ENCODE peak calls at places on chromosomes 6 and 20, in six cellular contexts. V is hepatocyte; Q is lung; A is body of pancreas; J is effector memory CD4-positive, alpha-beta T cell; H is A549. R is an unnamed sample. For H3K4me1, the result is how much of the 10 kb centered on the place peaks cover.

GRCh38 chr6:106444777-106445507 is 84.4 kb downstream of the CRYBG1 start:
- DNase-seq in H (peak), A (peak), J (no peak), V (peak), Q (no peak), R (peak)

GRCh38 chr20:13012886-13013285 is 4.1 kb downstream of the SPTLC3 start:
- DNase-seq in J (no peak), H (no peak), V (no peak), A (no peak), Q (no peak), R (no peak)

GRCh38 chr6:37426945-37427510 is 6.0 kb upstream of the CMTR1 start:
- DNase-seq in Q (no peak), A (no peak), V (peak), J (no peak), H (no peak), R (no peak)

GRCh38 chr6:129672883-129673631 is 36.9 kb downstream of the ARHGAP18 start:
- DNase-seq in H (no peak), J (no peak), A (no peak), V (no peak), Q (no peak), R (peak)

GRCh38 chr6:98844244-98845161 is 10.1 kb downstream of the POU3F2 start:
- DNase-seq in Q (no peak), J (no peak), V (no peak), H (no peak), A (no peak), R (no peak)

GRCh38 chr6:10412948-10413849 is 1.7 kb downstream of the TFAP2A start:
- DNase-seq in H (no peak), J (no peak), A (peak), Q (no peak), V (peak), R (no peak)

GRCh38 chr6:116173928-116174327 is 48.0 kb upstream of the COL10A1 start:
- DNase-seq in Q (no peak), A (no peak), V (no peak), J (no peak), H (no peak), R (no peak)

GRCh38 chr6:40343887-40344565 is 243.1 kb downstream of the LRFN2 start:
- DNase-seq in Q (no peak), J (no peak), V (no peak), A (no peak), H (no peak), R (no peak)

GRCh38 chr20:1524004-1524403 is 32.8 kb upstream of the SIRPB2 start:
- DNase-seq in A (no peak), J (no peak), H (no peak), V (no peak), Q (no peak), R (no peak)

GRCh38 chr6:108080010-108080780 is 5.7 kb upstream of the OSTM1 start:
- DNase-seq in V (no peak), H (no peak), A (no peak), J (no peak), Q (no peak), R (no peak)

GRCh38 chr6:5730586-5731263 is 276.0 kb downstream of the NRN1 start:
- DNase-seq in Q (no peak), A (no peak), J (no peak), V (no peak), H (no peak), R (no peak)

GRCh38 chr20:53227523-53227922 is 255.4 kb downstream of the TSHZ2 start:
- DNase-seq in V (no peak), J (no peak), H (no peak), A (no peak), Q (no peak), R (no peak)

GRCh38 chr20:42846784-42847490 is 342.8 kb downstream of the PTPRT start:
- DNase-seq in H (no peak), A (no peak), Q (no peak), V (no peak), J (no peak), R (no peak)

GRCh38 chr6:75208564-75209431 is 2.9 kb upstream of the COL12A1 start:
- DNase-seq in H (peak), A (peak), V (peak), Q (peak), J (peak), R (peak)

GRCh38 chr6:139433647-139434419 is 59.4 kb upstream of the CITED2 start:
- DNase-seq in V (peak), H (no peak), A (no peak), Q (no peak), J (no peak), R (no peak)

GRCh38 chr20:31666258-31667042 is 28.7 kb downstream of the COX4I2 start:
- DNase-seq in A (peak), Q (peak), V (no peak), J (peak), H (no peak), R (peak)

GRCh38 chr6:130513770-130514169 is 148.0 kb downstream of the TMEM200A start:
- DNase-seq in Q (no peak), J (peak), A (peak), V (no peak), H (no peak), R (no peak)

GRCh38 chr6:1593286-1593957 is 16.3 kb upstream of the FOXC1 start:
- DNase-seq in J (no peak), Q (no peak), A (no peak), V (no peak), H (no peak), R (no peak)

GRCh38 chr20:2104236-2104635 is 2.6 kb downstream of the STK35 start:
- DNase-seq in H (no peak), Q (no peak), V (no peak), J (no peak), A (no peak), R (no peak)

GRCh38 chr6:149636116-149636515 is 12.4 kb downstream of the KATNA1 start:
- DNase-seq in H (no peak), J (no peak), Q (no peak), A (no peak), V (no peak), R (no peak)

GRCh38 chr6:15268130-15268908 is 22.4 kb downstream of the JARID2 start:
- DNase-seq in A (no peak), Q (no peak), J (no peak), V (no peak), H (no peak), R (no peak)

GRCh38 chr20:63755933-63756647 is 16.5 kb downstream of the SLC2A4RG start:
- DNase-seq in V (peak), H (no peak), Q (no peak), J (no peak), A (no peak), R (no peak)

GRCh38 chr20:24584538-24585356 is 115.3 kb downstream of the SYNDIG1 start:
- DNase-seq in J (no peak), H (no peak), Q (no peak), V (no peak), A (no peak), R (no peak)

GRCh38 chr6:43657221-43657802 is 12.5 kb downstream of the RSPH9 start:
- DNase-seq in Q (no peak), A (no peak), J (no peak), V (no peak), H (no peak), R (no peak)

GRCh38 chr6:122648726-122649125 is 38.5 kb downstream of the PKIB start:
- DNase-seq in V (no peak), J (no peak), Q (no peak), H (no peak), A (no peak), R (no peak)

GRCh38 chr20:40938020-40938419 is 90.6 kb upstream of the TOP1 start:
- DNase-seq in H (no peak), V (no peak), A (no peak), J (no peak), Q (no peak), R (no peak)

GRCh38 chr6:109358204-109358603 is 24.1 kb downstream of the CD164 start:
- DNase-seq in A (no peak), J (no peak), H (no peak), V (no peak), Q (no peak), R (no peak)

GRCh38 chr6:82588020-82588419 is 224.4 kb downstream of the TPBG start:
- DNase-seq in J (no peak), H (no peak), A (no peak), V (no peak), Q (no peak), R (no peak)

GRCh38 chr6:10901751-10902150 is 14.9 kb downstream of the SYCP2L start:
- DNase-seq in H (no peak), V (no peak), Q (no peak), J (no peak), A (no peak), R (no peak)

GRCh38 chr20:36010745-36011326 is 42.4 kb downstream of the CNBD2 start:
- DNase-seq in Q (no peak), H (no peak), J (no peak), A (no peak), V (no peak), R (no peak)

GRCh38 chr6:134410531-134410930 is 92.6 kb upstream of the SGK1 start:
- DNase-seq in Q (no peak), A (no peak), V (no peak), J (no peak), H (no peak), R (no peak)

GRCh38 chr20:57432874-57433491 is 41.8 kb downstream of the RBM38 start:
- DNase-seq in J (peak), H (no peak), A (peak), V (no peak), Q (peak), R (peak)

GRCh38 chr20:57433658-57434389 is 42.6 kb downstream of the RBM38 start:
- DNase-seq in J (no peak), Q (no peak), A (no peak), V (no peak), H (no peak), R (no peak)

GRCh38 chr20:57435498-57436222 is 44.5 kb downstream of the RBM38 start:
- DNase-seq in V (no peak), A (peak), Q (peak), J (no peak), H (no peak), R (peak)

GRCh38 chr20:57435105-57435497 is 43.9 kb downstream of the RBM38 start:
- DNase-seq in Q (no peak), J (no peak), V (no peak), A (no peak), H (no peak), R (no peak)

DNA sequence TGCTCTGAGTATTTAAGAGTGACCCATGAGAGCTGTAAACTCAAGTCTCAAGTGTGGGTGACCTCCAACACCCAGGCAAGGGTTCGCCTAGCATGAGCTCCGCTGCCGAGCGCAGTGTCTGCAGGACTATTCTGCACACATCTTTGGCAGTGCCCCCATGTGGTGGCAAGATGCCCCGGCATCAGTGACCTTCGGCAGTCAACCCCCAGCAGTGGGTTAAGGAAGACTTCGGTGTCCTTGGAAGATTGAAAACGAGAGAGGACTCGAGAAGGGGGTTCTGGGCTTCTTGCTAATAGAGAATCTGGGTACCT is 43.1 kb downstream of the RBM38 start:
- DNase-seq in A (no peak), J (no peak), Q (no peak), H (no peak), V (no peak), R (peak)
- H3K4me1 ChIP-seq in A (under half), J (under half), Q (under half), H (under half), V (under half), R (half or more)

DNA sequence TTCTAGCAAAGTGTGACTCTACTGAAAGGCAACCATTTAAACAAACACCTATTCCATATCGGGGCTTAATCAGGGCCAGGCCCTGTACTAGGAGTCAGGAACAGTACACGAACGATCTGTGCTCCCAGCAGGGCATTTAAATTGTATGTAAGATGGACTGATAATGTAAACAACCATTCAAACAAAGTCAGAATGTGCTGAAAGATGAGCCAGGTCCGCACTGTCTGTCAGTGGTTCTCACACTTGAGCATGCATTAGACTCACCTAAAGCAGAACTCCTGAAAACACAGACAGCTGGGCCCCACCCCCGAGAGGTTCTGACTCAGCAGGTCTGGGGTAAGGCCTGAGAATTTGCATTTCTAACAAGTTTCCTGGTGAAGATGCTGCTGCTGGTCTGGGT is 81.6 kb downstream of the PXDC1 start:
- DNase-seq in H (no peak), J (no peak), Q (no peak), V (no peak), A (no peak), R (no peak)
- H3K27ac ChIP-seq in H (no peak), J (no peak), Q (no peak), V (no peak), A (no peak), R (no peak)

GRCh38 chr20:3744806-3745685 is 12.6 kb downstream of the HSPA12B start:
- DNase-seq in A (peak), H (peak), V (peak), Q (peak), J (peak), R (peak)
- H3K4me3 ChIP-seq in A (no peak), H (peak), V (no peak), Q (no peak), J (no peak), R (peak)

DNA sequence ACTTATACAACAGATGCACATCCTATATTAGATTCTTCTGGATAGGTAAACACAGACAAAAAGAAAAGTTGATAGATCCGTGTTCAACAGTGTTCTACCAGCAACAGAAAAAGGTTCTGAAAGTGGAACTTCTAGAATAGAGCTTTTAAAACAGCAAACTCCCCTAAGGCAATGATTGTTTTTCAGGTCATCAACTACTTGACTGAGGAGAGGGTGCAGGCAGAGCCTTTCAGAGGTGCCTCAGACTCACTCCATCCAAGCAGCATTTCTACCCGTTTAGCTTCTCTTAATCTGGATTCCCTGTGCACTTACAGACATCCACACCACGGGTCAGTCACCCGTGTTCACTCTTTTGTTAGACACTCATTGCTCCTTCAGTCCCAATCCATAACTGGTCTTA is 28.9 kb downstream of the FYN start:
- DNase-seq in J (no peak), H (no peak), V (no peak), A (no peak), Q (no peak), R (no peak)
- H3K4me1 ChIP-seq in J (half or more), H (under half), V (under half), A (under half), Q (under half), R (half or more)